ENCODE peak calls at places on chromosomes 2 and 18, in ten cellular contexts. One of them, this sample, is unnamed.

GRCh38 chr2:120525056-120526046 is 179.4 kb downstream of the INHBB start:
- DNase-seq in fibroblast of lung: no peak
- DNase-seq in posterior cingulate gyrus: no peak
- DNase-seq in 8988T: no peak
- DNase-seq in tibial nerve: no peak
- DNase-seq in T-helper 9 cell: no peak
- DNase-seq in AG04450: no peak
- DNase-seq in Right ventricle myocardium superior: peak; percentile 62
- DNase-seq in M059J: peak; percentile 17
- DNase-seq in activated CD4-positive, CD25-positive, alpha-beta regulatory T cell: no peak
- DNase-seq in this sample: no peak

GRCh38 chr2:68043719-68044498 is 18.9 kb downstream of the C1D start:
- DNase-seq in fibroblast of lung: peak; percentile 87
- DNase-seq in posterior cingulate gyrus: no peak
- DNase-seq in 8988T: no peak
- DNase-seq in tibial nerve: no peak
- DNase-seq in T-helper 9 cell: no peak
- DNase-seq in AG04450: peak; percentile 11
- DNase-seq in Right ventricle myocardium superior: no peak
- DNase-seq in M059J: peak; percentile 67
- DNase-seq in activated CD4-positive, CD25-positive, alpha-beta regulatory T cell: no peak
- DNase-seq in this sample: no peak

GRCh38 chr2:66494708-66495107 is 59.8 kb downstream of the MEIS1 start:
- DNase-seq in fibroblast of lung: peak; percentile 89
- DNase-seq in posterior cingulate gyrus: no peak
- DNase-seq in 8988T: no peak
- DNase-seq in tibial nerve: peak; percentile 64
- DNase-seq in T-helper 9 cell: no peak
- DNase-seq in AG04450: peak; percentile 60
- DNase-seq in Right ventricle myocardium superior: peak; percentile 60
- DNase-seq in M059J: peak; percentile 78
- DNase-seq in activated CD4-positive, CD25-positive, alpha-beta regulatory T cell: no peak
- DNase-seq in this sample: no peak

GRCh38 chr18:48974304-48975220 is 23.8 kb upstream of the SMAD7 start:
- DNase-seq in fibroblast of lung: no peak
- DNase-seq in posterior cingulate gyrus: no peak
- DNase-seq in 8988T: no peak
- DNase-seq in tibial nerve: no peak
- DNase-seq in T-helper 9 cell: no peak
- DNase-seq in AG04450: no peak
- DNase-seq in Right ventricle myocardium superior: peak; percentile 65
- DNase-seq in M059J: no peak
- DNase-seq in activated CD4-positive, CD25-positive, alpha-beta regulatory T cell: no peak
- DNase-seq in this sample: no peak

GRCh38 chr2:31260870-31261269 is 26.9 kb downstream of the EHD3 start:
- DNase-seq in fibroblast of lung: no peak
- DNase-seq in posterior cingulate gyrus: no peak
- DNase-seq in 8988T: no peak
- DNase-seq in tibial nerve: no peak
- DNase-seq in T-helper 9 cell: no peak
- DNase-seq in AG04450: no peak
- DNase-seq in Right ventricle myocardium superior: no peak
- DNase-seq in M059J: no peak
- DNase-seq in activated CD4-positive, CD25-positive, alpha-beta regulatory T cell: no peak
- DNase-seq in this sample: no peak

GRCh38 chr2:120223034-120223912 is at the start of gene TMEM185B:
- DNase-seq in fibroblast of lung: peak; percentile 79
- DNase-seq in posterior cingulate gyrus: peak; percentile 88
- DNase-seq in 8988T: peak; percentile 95
- DNase-seq in tibial nerve: peak; percentile 85
- DNase-seq in T-helper 9 cell: peak; percentile 89
- DNase-seq in AG04450: peak; percentile 36
- DNase-seq in Right ventricle myocardium superior: peak; percentile 94
- DNase-seq in M059J: peak; percentile 76
- DNase-seq in activated CD4-positive, CD25-positive, alpha-beta regulatory T cell: peak; percentile 83
- DNase-seq in this sample: peak; percentile 74

GRCh38 chr2:190138032-190138431 is 75.5 kb upstream of the MSTN start:
- DNase-seq in fibroblast of lung: no peak
- DNase-seq in posterior cingulate gyrus: no peak
- DNase-seq in 8988T: no peak
- DNase-seq in tibial nerve: no peak
- DNase-seq in T-helper 9 cell: no peak
- DNase-seq in AG04450: no peak
- DNase-seq in Right ventricle myocardium superior: no peak
- DNase-seq in M059J: no peak
- DNase-seq in activated CD4-positive, CD25-positive, alpha-beta regulatory T cell: no peak
- DNase-seq in this sample: no peak

GRCh38 chr2:102436284-102436683 is 13.3 kb downstream of the IL18RAP start:
- DNase-seq in fibroblast of lung: peak; percentile 78
- DNase-seq in posterior cingulate gyrus: no peak
- DNase-seq in 8988T: no peak
- DNase-seq in tibial nerve: no peak
- DNase-seq in T-helper 9 cell: no peak
- DNase-seq in AG04450: peak; percentile 32
- DNase-seq in Right ventricle myocardium superior: no peak
- DNase-seq in M059J: no peak
- DNase-seq in activated CD4-positive, CD25-positive, alpha-beta regulatory T cell: no peak
- DNase-seq in this sample: no peak

GRCh38 chr2:206083602-206084467 is 2.1 kb downstream of the INO80D start:
- DNase-seq in fibroblast of lung: peak; percentile 9
- DNase-seq in posterior cingulate gyrus: no peak
- DNase-seq in 8988T: no peak
- DNase-seq in tibial nerve: no peak
- DNase-seq in T-helper 9 cell: no peak
- DNase-seq in AG04450: no peak
- DNase-seq in Right ventricle myocardium superior: no peak
- DNase-seq in M059J: no peak
- DNase-seq in activated CD4-positive, CD25-positive, alpha-beta regulatory T cell: no peak
- DNase-seq in this sample: peak; percentile 55

GRCh38 chr18:75070625-75071483 is 138.1 kb downstream of the PTGR3 start:
- DNase-seq in fibroblast of lung: peak; percentile 86
- DNase-seq in posterior cingulate gyrus: no peak
- DNase-seq in 8988T: peak; percentile 27
- DNase-seq in tibial nerve: peak; percentile 51
- DNase-seq in T-helper 9 cell: peak; percentile 46
- DNase-seq in AG04450: peak; percentile 49
- DNase-seq in Right ventricle myocardium superior: no peak
- DNase-seq in M059J: peak; percentile 91
- DNase-seq in activated CD4-positive, CD25-positive, alpha-beta regulatory T cell: peak; percentile 51
- DNase-seq in this sample: no peak

GRCh38 chr18:22946217-22946616 is 13.1 kb downstream of the RBBP8 start:
- DNase-seq in fibroblast of lung: no peak
- DNase-seq in posterior cingulate gyrus: no peak
- DNase-seq in 8988T: no peak
- DNase-seq in tibial nerve: no peak
- DNase-seq in T-helper 9 cell: no peak
- DNase-seq in AG04450: no peak
- DNase-seq in Right ventricle myocardium superior: no peak
- DNase-seq in M059J: no peak
- DNase-seq in activated CD4-positive, CD25-positive, alpha-beta regulatory T cell: no peak
- DNase-seq in this sample: no peak

GRCh38 chr2:158837645-158838044 is 42.5 kb downstream of the DAPL1 start:
- DNase-seq in fibroblast of lung: peak; percentile 29
- DNase-seq in posterior cingulate gyrus: no peak
- DNase-seq in 8988T: no peak
- DNase-seq in tibial nerve: no peak
- DNase-seq in T-helper 9 cell: no peak
- DNase-seq in AG04450: no peak
- DNase-seq in Right ventricle myocardium superior: no peak
- DNase-seq in M059J: no peak
- DNase-seq in activated CD4-positive, CD25-positive, alpha-beta regulatory T cell: no peak
- DNase-seq in this sample: no peak

GRCh38 chr2:237791977-237792727 is 6.4 kb upstream of the RBM44 start:
- DNase-seq in fibroblast of lung: no peak
- DNase-seq in posterior cingulate gyrus: no peak
- DNase-seq in 8988T: no peak
- DNase-seq in tibial nerve: no peak
- DNase-seq in T-helper 9 cell: no peak
- DNase-seq in AG04450: no peak
- DNase-seq in Right ventricle myocardium superior: no peak
- DNase-seq in M059J: peak; percentile 15
- DNase-seq in activated CD4-positive, CD25-positive, alpha-beta regulatory T cell: no peak
- DNase-seq in this sample: no peak

GRCh38 chr18:62566199-62566598 is 43.4 kb downstream of the ZCCHC2 start:
- DNase-seq in fibroblast of lung: peak; percentile 12
- DNase-seq in posterior cingulate gyrus: peak; percentile 56
- DNase-seq in 8988T: no peak
- DNase-seq in tibial nerve: peak; percentile 66
- DNase-seq in T-helper 9 cell: no peak
- DNase-seq in AG04450: no peak
- DNase-seq in Right ventricle myocardium superior: peak; percentile 54
- DNase-seq in M059J: peak; percentile 36
- DNase-seq in activated CD4-positive, CD25-positive, alpha-beta regulatory T cell: no peak
- DNase-seq in this sample: no peak

GRCh38 chr2:179701524-179702110 is 159.8 kb downstream of the ZNF385B start:
- DNase-seq in fibroblast of lung: no peak
- DNase-seq in posterior cingulate gyrus: no peak
- DNase-seq in 8988T: no peak
- DNase-seq in tibial nerve: no peak
- DNase-seq in T-helper 9 cell: no peak
- DNase-seq in AG04450: no peak
- DNase-seq in Right ventricle myocardium superior: no peak
- DNase-seq in M059J: no peak
- DNase-seq in activated CD4-positive, CD25-positive, alpha-beta regulatory T cell: no peak
- DNase-seq in this sample: no peak

GRCh38 chr2:115034801-115035200 is 592.4 kb downstream of the DPP10 start:
- DNase-seq in fibroblast of lung: no peak
- DNase-seq in posterior cingulate gyrus: no peak
- DNase-seq in 8988T: no peak
- DNase-seq in tibial nerve: no peak
- DNase-seq in T-helper 9 cell: no peak
- DNase-seq in AG04450: no peak
- DNase-seq in Right ventricle myocardium superior: no peak
- DNase-seq in M059J: no peak
- DNase-seq in activated CD4-positive, CD25-positive, alpha-beta regulatory T cell: no peak
- DNase-seq in this sample: no peak

GRCh38 chr2:37742286-37742685 is 70.8 kb upstream of the CDC42EP3 start:
- DNase-seq in fibroblast of lung: peak; percentile 67
- DNase-seq in posterior cingulate gyrus: no peak
- DNase-seq in 8988T: no peak
- DNase-seq in tibial nerve: no peak
- DNase-seq in T-helper 9 cell: no peak
- DNase-seq in AG04450: no peak
- DNase-seq in Right ventricle myocardium superior: no peak
- DNase-seq in M059J: no peak
- DNase-seq in activated CD4-positive, CD25-positive, alpha-beta regulatory T cell: no peak
- DNase-seq in this sample: no peak

GRCh38 chr18:21740474-21740723 is 193 bp upstream of the MIB1 start:
- DNase-seq in fibroblast of lung: peak; percentile 93
- DNase-seq in posterior cingulate gyrus: peak; percentile 99
- DNase-seq in 8988T: peak; percentile 73
- DNase-seq in tibial nerve: no peak
- DNase-seq in T-helper 9 cell: no peak
- DNase-seq in AG04450: no peak
- DNase-seq in Right ventricle myocardium superior: peak; percentile 99
- DNase-seq in M059J: peak; percentile 97
- DNase-seq in activated CD4-positive, CD25-positive, alpha-beta regulatory T cell: peak; percentile 99
- DNase-seq in this sample: peak; percentile 97

GRCh38 chr2:210663574-210663973 is 107.2 kb downstream of the CPS1 start:
- DNase-seq in fibroblast of lung: peak; percentile 20
- DNase-seq in posterior cingulate gyrus: no peak
- DNase-seq in 8988T: no peak
- DNase-seq in tibial nerve: no peak
- DNase-seq in T-helper 9 cell: no peak
- DNase-seq in AG04450: no peak
- DNase-seq in Right ventricle myocardium superior: no peak
- DNase-seq in M059J: peak; percentile 0
- DNase-seq in activated CD4-positive, CD25-positive, alpha-beta regulatory T cell: no peak
- DNase-seq in this sample: peak; percentile 13

GRCh38 chr2:18703555-18703954 is 114.2 kb upstream of the NT5C1B start:
- DNase-seq in fibroblast of lung: peak; percentile 58
- DNase-seq in posterior cingulate gyrus: no peak
- DNase-seq in 8988T: no peak
- DNase-seq in tibial nerve: no peak
- DNase-seq in T-helper 9 cell: no peak
- DNase-seq in AG04450: no peak
- DNase-seq in Right ventricle myocardium superior: no peak
- DNase-seq in M059J: peak; percentile 6
- DNase-seq in activated CD4-positive, CD25-positive, alpha-beta regulatory T cell: no peak
- DNase-seq in this sample: no peak

GRCh38 chr18:3345885-3346284 is 84.0 kb downstream of the MYL12B start:
- DNase-seq in fibroblast of lung: no peak
- DNase-seq in posterior cingulate gyrus: no peak
- DNase-seq in 8988T: no peak
- DNase-seq in tibial nerve: peak; percentile 10
- DNase-seq in T-helper 9 cell: no peak
- DNase-seq in AG04450: no peak
- DNase-seq in Right ventricle myocardium superior: no peak
- DNase-seq in M059J: no peak
- DNase-seq in activated CD4-positive, CD25-positive, alpha-beta regulatory T cell: no peak
- DNase-seq in this sample: no peak

GRCh38 chr2:240553956-240554480 is 3.8 kb downstream of the ANKMY1 start:
- DNase-seq in fibroblast of lung: no peak
- DNase-seq in posterior cingulate gyrus: no peak
- DNase-seq in 8988T: no peak
- DNase-seq in tibial nerve: no peak
- DNase-seq in T-helper 9 cell: no peak
- DNase-seq in AG04450: no peak
- DNase-seq in Right ventricle myocardium superior: no peak
- DNase-seq in M059J: no peak
- DNase-seq in activated CD4-positive, CD25-positive, alpha-beta regulatory T cell: no peak
- DNase-seq in this sample: no peak

GRCh38 chr18:76764296-76764901 is 58.0 kb upstream of the ZNF236 start:
- DNase-seq in fibroblast of lung: no peak
- DNase-seq in posterior cingulate gyrus: no peak
- DNase-seq in 8988T: no peak
- DNase-seq in tibial nerve: no peak
- DNase-seq in T-helper 9 cell: no peak
- DNase-seq in AG04450: no peak
- DNase-seq in Right ventricle myocardium superior: no peak
- DNase-seq in M059J: no peak
- DNase-seq in activated CD4-positive, CD25-positive, alpha-beta regulatory T cell: no peak
- DNase-seq in this sample: no peak

GRCh38 chr18:45521151-45521550 is 94.1 kb upstream of the SLC14A2 start:
- DNase-seq in fibroblast of lung: peak; percentile 95
- DNase-seq in posterior cingulate gyrus: no peak
- DNase-seq in 8988T: no peak
- DNase-seq in tibial nerve: no peak
- DNase-seq in T-helper 9 cell: no peak
- DNase-seq in AG04450: no peak
- DNase-seq in Right ventricle myocardium superior: no peak
- DNase-seq in M059J: peak; percentile 68
- DNase-seq in activated CD4-positive, CD25-positive, alpha-beta regulatory T cell: no peak
- DNase-seq in this sample: no peak

GRCh38 chr2:104332733-104333132 is 521.2 kb upstream of the POU3F3 start:
- DNase-seq in fibroblast of lung: peak; percentile 84
- DNase-seq in posterior cingulate gyrus: no peak
- DNase-seq in 8988T: no peak
- DNase-seq in tibial nerve: no peak
- DNase-seq in T-helper 9 cell: no peak
- DNase-seq in AG04450: no peak
- DNase-seq in Right ventricle myocardium superior: no peak
- DNase-seq in M059J: peak; percentile 1
- DNase-seq in activated CD4-positive, CD25-positive, alpha-beta regulatory T cell: no peak
- DNase-seq in this sample: no peak

GRCh38 chr18:1222880-1223279 is 318.2 kb downstream of the ADCYAP1 start:
- DNase-seq in fibroblast of lung: no peak
- DNase-seq in posterior cingulate gyrus: no peak
- DNase-seq in 8988T: no peak
- DNase-seq in tibial nerve: no peak
- DNase-seq in T-helper 9 cell: no peak
- DNase-seq in AG04450: no peak
- DNase-seq in Right ventricle myocardium superior: no peak
- DNase-seq in M059J: no peak
- DNase-seq in activated CD4-positive, CD25-positive, alpha-beta regulatory T cell: no peak
- DNase-seq in this sample: no peak

GRCh38 chr2:201983174-201983573 is 50.5 kb upstream of the FZD7 start:
- DNase-seq in fibroblast of lung: no peak
- DNase-seq in posterior cingulate gyrus: no peak
- DNase-seq in 8988T: no peak
- DNase-seq in tibial nerve: no peak
- DNase-seq in T-helper 9 cell: no peak
- DNase-seq in AG04450: no peak
- DNase-seq in Right ventricle myocardium superior: no peak
- DNase-seq in M059J: no peak
- DNase-seq in activated CD4-positive, CD25-positive, alpha-beta regulatory T cell: no peak
- DNase-seq in this sample: no peak

GRCh38 chr2:157438907-157439791 is 4.7 kb downstream of the CYTIP start:
- DNase-seq in fibroblast of lung: peak; percentile 11
- DNase-seq in posterior cingulate gyrus: no peak
- DNase-seq in 8988T: no peak
- DNase-seq in tibial nerve: no peak
- DNase-seq in T-helper 9 cell: no peak
- DNase-seq in AG04450: no peak
- DNase-seq in Right ventricle myocardium superior: no peak
- DNase-seq in M059J: no peak
- DNase-seq in activated CD4-positive, CD25-positive, alpha-beta regulatory T cell: no peak
- DNase-seq in this sample: peak; percentile 14

This sample was measured in MM.1S.